ENCODE peak calls at places on chromosomes 12 and 14, in nine cellular contexts. D is ureter; Z is activated CD4-positive, alpha-beta memory T cell treated with anti-CD3 and anti-CD28 coated beads for 36 hours; Q is SHP77; P is iris pigment epithelial cell; X is HFFc6; I is stimulated activated naive CD4-positive, alpha-beta T cell; T is CD4-positive, alpha-beta T cell; G is HFF-Myc. J is an unnamed sample.

GRCh38 chr12:77214136-77214535 is 148.8 kb upstream of the E2F7 start:
- DNase-seq in D (no peak), Z (no peak), Q (no peak), P (peak), X (peak), I (no peak), T (no peak), G (no peak), J (no peak)

GRCh38 chr12:49838973-49839633 is 3.8 kb downstream of the BCDIN3D start:
- DNase-seq in D (no peak), Z (peak), Q (peak), P (peak), X (peak), I (peak), T (no peak), G (no peak), J (no peak)

GRCh38 chr12:120766569-120766965 is 40.9 kb downstream of the ACADS start:
- DNase-seq in D (no peak), Z (no peak), Q (no peak), P (no peak), X (no peak), I (no peak), T (no peak), G (no peak), J (no peak)

GRCh38 chr12:90028620-90029051 is 320.0 kb upstream of the ATP2B1 start:
- DNase-seq in D (no peak), Z (no peak), Q (no peak), P (peak), X (peak), I (no peak), T (no peak), G (no peak), J (no peak)

GRCh38 chr12:96770239-96770780 is 136.7 kb upstream of the NEDD1 start:
- DNase-seq in D (no peak), Z (no peak), Q (peak), P (no peak), X (peak), I (no peak), T (no peak), G (no peak), J (no peak)

GRCh38 chr12:32027684-32028355 is 68.6 kb downstream of the RESF1 start:
- DNase-seq in D (no peak), Z (no peak), Q (no peak), P (no peak), X (no peak), I (no peak), T (no peak), G (no peak), J (no peak)

GRCh38 chr12:85092814-85093370 is 56.7 kb downstream of the LRRIQ1 start:
- DNase-seq in D (no peak), Z (no peak), Q (no peak), P (no peak), X (no peak), I (no peak), T (no peak), G (no peak), J (no peak)

GRCh38 chr14:93047661-93048060 is 68.1 kb downstream of the ITPK1 start:
- DNase-seq in D (no peak), Z (no peak), Q (no peak), P (no peak), X (no peak), I (no peak), T (no peak), G (no peak), J (no peak)

GRCh38 chr14:68879321-68879781 is 86.5 kb upstream of the ZFP36L1 start:
- DNase-seq in D (no peak), Z (no peak), Q (no peak), P (no peak), X (no peak), I (no peak), T (no peak), G (no peak), J (no peak)

GRCh38 chr14:102777711-102778615 is 714 bp downstream of the TRAF3 start:
- DNase-seq in D (no peak), Z (peak), Q (no peak), P (peak), X (peak), I (peak), T (no peak), G (no peak), J (no peak)

GRCh38 chr14:89720741-89721315 is 233.7 kb downstream of the EFCAB11 start:
- DNase-seq in D (no peak), Z (peak), Q (no peak), P (no peak), X (no peak), I (peak), T (peak), G (no peak), J (no peak)

GRCh38 chr14:87745507-87746118 is 247.4 kb downstream of the GALC start:
- DNase-seq in D (no peak), Z (peak), Q (no peak), P (peak), X (no peak), I (no peak), T (no peak), G (peak), J (no peak)

GRCh38 chr12:106436183-106436582 is 78.6 kb downstream of the POLR3B start:
- DNase-seq in D (no peak), Z (no peak), Q (no peak), P (peak), X (no peak), I (no peak), T (no peak), G (no peak), J (no peak)

J was measured in mesothelial cell of epicardium.